ENCODE peak calls at places on chromosomes 5 and 9, in nine cellular contexts. M is PC-3, V is hepatocyte, I is B cell, B is AG09319, N is fibroblast of the aortic adventitia, C is epithelial cell of esophagus, E is GM20000, R is astrocyte of the spinal cord. H is an unnamed sample.
A peak's percentile ranks its signal among the peaks of the same experiment; 100 is the strongest.

GRCh38 chr5:67206381-67207328 is 10.1 kb upstream of the CD180 start:
- DNase-seq in M (peak; percentile 97), V (peak; percentile 58), I (peak; percentile 78), B (no peak), N (peak; percentile 62), C (peak; percentile 98), E (peak; percentile 74), R (peak; percentile 46), H (no peak)

GRCh38 chr9:4117835-4118610 is 181.8 kb downstream of the GLIS3 start:
- DNase-seq in M (no peak), V (no peak), I (peak; percentile 56), B (no peak), N (no peak), C (no peak), E (peak; percentile 76), R (no peak), H (no peak)

GRCh38 chr9:91654527-91654926 is 230.9 kb upstream of the NFIL3 start:
- DNase-seq in M (no peak), V (peak; percentile 31), I (no peak), B (no peak), N (no peak), C (no peak), E (no peak), R (no peak), H (no peak)

GRCh38 chr5:116444373-116445058 is 130.1 kb downstream of the SEMA6A start:
- DNase-seq in M (no peak), V (no peak), I (no peak), B (no peak), N (no peak), C (no peak), E (no peak), R (no peak), H (no peak)

GRCh38 chr9:99162759-99163364 is 57.9 kb downstream of the TGFBR1 start:
- DNase-seq in M (peak; percentile 51), V (peak; percentile 52), I (peak; percentile 63), B (peak; percentile 20), N (peak; percentile 63), C (peak; percentile 35), E (peak; percentile 35), R (peak; percentile 49), H (no peak)

GRCh38 chr5:53419247-53419646 is 61.2 kb upstream of the FST start:
- DNase-seq in M (peak; percentile 82), V (no peak), I (no peak), B (peak; percentile 70), N (peak; percentile 96), C (peak; percentile 77), E (no peak), R (peak; percentile 71), H (no peak)

GRCh38 chr9:37801287-37801850 is 772 bp downstream of the DCAF10 start:
- DNase-seq in M (peak; percentile 7), V (peak; percentile 64), I (no peak), B (no peak), N (peak; percentile 8), C (peak; percentile 43), E (no peak), R (no peak), H (no peak)

GRCh38 chr9:124267271-124267807 is 9.6 kb downstream of the NEK6 start:
- DNase-seq in M (peak; percentile 88), V (no peak), I (peak; percentile 60), B (no peak), N (peak; percentile 72), C (peak; percentile 87), E (no peak), R (peak; percentile 83), H (peak; percentile 91)

DNA sequence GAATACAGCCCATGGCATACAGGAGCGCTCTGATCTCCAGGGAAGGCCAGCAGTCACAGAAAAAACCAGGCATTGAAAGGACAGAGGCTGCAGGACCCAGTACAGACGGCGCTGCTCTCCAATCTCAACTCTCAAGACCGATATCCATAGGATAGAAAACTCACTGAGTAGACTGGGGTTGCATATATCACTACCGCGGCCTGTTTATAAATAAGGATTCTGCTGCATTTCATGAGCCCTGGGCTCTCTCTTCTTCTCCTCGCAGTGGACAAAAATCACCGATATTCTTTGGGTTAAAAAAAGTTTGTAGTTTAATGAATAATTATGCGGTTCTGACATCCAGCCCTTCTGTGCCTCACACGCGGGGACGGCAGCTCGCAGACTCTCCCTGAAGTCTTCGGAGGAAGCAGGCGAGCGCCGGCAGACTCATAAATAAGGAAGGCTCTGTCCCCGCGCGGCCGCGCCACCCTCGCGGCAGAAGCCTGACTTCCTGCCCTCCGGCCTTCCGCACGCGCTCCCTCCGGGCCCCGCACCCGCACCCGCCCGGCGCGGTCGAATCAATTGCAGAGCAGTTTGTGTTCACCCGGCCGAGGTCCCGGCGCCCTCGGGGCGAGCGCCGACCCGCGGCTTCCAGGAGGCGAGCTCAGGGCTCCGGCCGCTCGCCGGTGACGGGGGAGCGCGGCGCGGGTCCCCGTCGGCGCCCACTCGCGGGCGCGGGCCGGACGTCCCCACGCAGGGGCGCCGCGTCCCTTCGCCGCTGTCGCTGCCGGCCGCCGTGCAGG is at the start of gene FAM78A:
- DNase-seq in M (no peak), V (peak; percentile 35), I (peak; percentile 77), B (no peak), N (no peak), C (no peak), E (peak; percentile 75), R (no peak), H (no peak)
- TF ChIP-seq CTCF in M (no peak), V (no peak), I (no peak), B (no peak), N (no peak), C (no peak), E (no peak), R (no peak), H (no peak)

GRCh38 chr9:35660966-35661413 is 2.9 kb downstream of the CCDC107 start:
- DNase-seq in M (peak; percentile 23), V (peak; percentile 47), I (no peak), B (no peak), N (peak; percentile 54), C (peak; percentile 61), E (no peak), R (peak; percentile 49), H (no peak)
- TF ChIP-seq CTCF in M (peak; percentile 40), V (peak; percentile 47), I (no peak), B (peak; percentile 65), N (peak; percentile 56), C (peak; percentile 66), E (no peak), R (peak; percentile 62), H (no peak)

GRCh38 chr9:117869287-117869686 is 165.1 kb downstream of the TLR4 start:
- DNase-seq in M (no peak), V (no peak), I (peak; percentile 12), B (no peak), N (no peak), C (no peak), E (no peak), R (no peak), H (no peak)
- TF ChIP-seq CTCF in M (no peak), V (no peak), I (no peak), B (no peak), N (no peak), C (no peak), E (no peak), R (no peak), H (no peak)

DNA sequence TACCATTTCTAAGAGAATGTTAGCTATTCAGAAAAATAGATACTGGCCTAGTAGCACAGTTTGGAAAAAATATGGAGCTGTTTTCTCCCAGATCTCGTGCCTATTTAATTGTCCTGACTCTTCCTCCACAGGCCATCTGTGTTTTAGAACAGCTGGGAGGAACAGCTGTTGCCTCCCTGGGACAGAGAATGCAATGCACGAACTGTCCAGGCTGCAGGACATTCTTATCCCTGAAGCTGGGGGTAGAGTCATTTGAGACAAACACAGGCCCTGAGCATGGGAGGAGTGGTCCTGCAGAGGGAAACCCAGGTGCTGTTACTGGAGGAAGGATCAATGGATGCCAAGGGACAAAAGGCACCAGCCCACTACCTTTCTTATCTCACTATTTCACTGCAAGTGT is 20.9 kb upstream of the SPARC start:
- DNase-seq in M (no peak), V (no peak), I (no peak), B (no peak), N (no peak), C (no peak), E (no peak), R (no peak), H (no peak)
- TF ChIP-seq CTCF in M (no peak), V (no peak), I (no peak), B (no peak), N (no peak), C (no peak), E (no peak), R (no peak), H (no peak)

DNA sequence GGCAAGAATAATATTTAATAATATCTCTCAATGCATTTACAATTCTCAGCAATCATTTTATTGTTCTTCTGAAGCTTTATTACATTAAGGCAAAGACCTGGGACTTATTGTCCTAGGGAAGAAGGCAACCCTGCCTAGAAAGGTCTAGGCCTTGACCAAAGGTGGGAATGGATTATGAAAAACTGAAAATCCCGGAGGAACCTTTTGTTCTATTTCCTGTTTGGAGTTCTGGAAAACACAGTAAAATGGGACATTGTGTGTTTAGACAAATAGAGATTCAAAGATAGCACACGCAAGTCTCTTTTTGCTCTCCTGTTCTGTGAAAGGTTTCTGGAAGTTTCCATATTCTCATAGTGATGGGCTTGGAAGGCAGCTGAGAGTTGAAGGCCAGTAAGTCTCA is 31.1 kb downstream of the BAAT start:
- DNase-seq in M (no peak), V (no peak), I (no peak), B (no peak), N (no peak), C (no peak), E (no peak), R (no peak), H (no peak)
- TF ChIP-seq CTCF in M (no peak), V (no peak), I (no peak), B (no peak), N (no peak), C (no peak), E (no peak), R (no peak), H (no peak)

GRCh38 chr5:32331217-32331926 is 18.6 kb upstream of the MTMR12 start:
- DNase-seq in M (peak; percentile 24), V (peak; percentile 36), I (no peak), B (no peak), N (no peak), C (peak; percentile 76), E (no peak), R (no peak), H (peak; percentile 85)
- TF ChIP-seq CTCF in M (no peak), V (no peak), I (no peak), B (no peak), N (no peak), C (no peak), E (no peak), R (peak; percentile 0), H (no peak)